ENCODE peak calls at places on chromosome 7, in nine cellular contexts. U is HCT116; V is cardiac fibroblast; I is right lobe of liver; N is cardiac muscle cell; S is psoas muscle; R is esophagus muscularis mucosa; Z is CD8-positive, alpha-beta T cell; Y is DND-41. C is an unnamed sample.

GRCh38 chr7:108239501-108240225 is 109.5 kb upstream of the LAMB4 start:
- DNase-seq in U (no peak), V (no peak), I (no peak), N (no peak), S (no peak), R (no peak), Z (no peak), Y (no peak), C (no peak)

GRCh38 chr7:101792051-101792651 is 25.3 kb upstream of the CUX1 start:
- DNase-seq in U (no peak), V (peak; percentile 62), I (peak; percentile 12), N (peak; percentile 87), S (peak; percentile 74), R (no peak), Z (no peak), Y (no peak), C (no peak)

GRCh38 chr7:120997902-120998301 is 9.4 kb downstream of the CPED1 start:
- DNase-seq in U (no peak), V (no peak), I (no peak), N (no peak), S (no peak), R (no peak), Z (no peak), Y (no peak), C (peak; percentile 11)

GRCh38 chr7:138002828-138003189 is 923 bp upstream of the CREB3L2 start:
- DNase-seq in U (no peak), V (no peak), I (no peak), N (no peak), S (no peak), R (no peak), Z (no peak), Y (no peak), C (no peak)

GRCh38 chr7:120168066-120168465 is 104.9 kb upstream of the KCND2 start:
- DNase-seq in U (no peak), V (peak; percentile 66), I (no peak), N (peak; percentile 58), S (no peak), R (no peak), Z (no peak), Y (no peak), C (no peak)

GRCh38 chr7:105003275-105003674 is 10.7 kb upstream of the KMT2E start:
- DNase-seq in U (no peak), V (peak; percentile 84), I (no peak), N (peak; percentile 70), S (peak; percentile 68), R (no peak), Z (peak; percentile 51), Y (no peak), C (no peak)

GRCh38 chr7:4479367-4480039 is 202.6 kb upstream of the FOXK1 start:
- DNase-seq in U (peak; percentile 73), V (peak; percentile 79), I (no peak), N (peak; percentile 15), S (no peak), R (no peak), Z (no peak), Y (peak; percentile 52), C (peak; percentile 39)

GRCh38 chr7:33596694-33597093 is 308.6 kb upstream of the BMPER start:
- DNase-seq in U (no peak), V (no peak), I (no peak), N (peak; percentile 40), S (no peak), R (no peak), Z (no peak), Y (no peak), C (no peak)

GRCh38 chr7:85770332-85770731 is 583.5 kb upstream of the SEMA3D start:
- DNase-seq in U (no peak), V (no peak), I (no peak), N (no peak), S (no peak), R (no peak), Z (no peak), Y (no peak), C (no peak)

GRCh38 chr7:12893292-12893691 is 205.9 kb downstream of the ARL4A start:
- DNase-seq in U (no peak), V (peak; percentile 31), I (no peak), N (no peak), S (no peak), R (no peak), Z (no peak), Y (no peak), C (no peak)

GRCh38 chr7:90877201-90877600 is 281.1 kb downstream of the CDK14 start:
- DNase-seq in U (no peak), V (no peak), I (no peak), N (no peak), S (no peak), R (no peak), Z (no peak), Y (no peak), C (no peak)

GRCh38 chr7:12570529-12571461 is at the start of gene SCIN:
- DNase-seq in U (no peak), V (peak; percentile 11), I (no peak), N (peak; percentile 22), S (peak; percentile 54), R (no peak), Z (peak; percentile 11), Y (no peak), C (no peak)

GRCh38 chr7:106622654-106623314 is 38.2 kb downstream of the CCDC71L start:
- DNase-seq in U (no peak), V (no peak), I (no peak), N (no peak), S (no peak), R (no peak), Z (no peak), Y (no peak), C (no peak)

GRCh38 chr7:41629711-41630111 is 73.2 kb downstream of the INHBA start:
- DNase-seq in U (no peak), V (peak; percentile 46), I (no peak), N (no peak), S (no peak), R (no peak), Z (no peak), Y (no peak), C (no peak)

GRCh38 chr7:41627921-41628320 is 75.0 kb downstream of the INHBA start:
- DNase-seq in U (no peak), V (no peak), I (no peak), N (no peak), S (no peak), R (no peak), Z (no peak), Y (no peak), C (no peak)

GRCh38 chr7:41630741-41631140 is 72.1 kb downstream of the INHBA start:
- DNase-seq in U (no peak), V (no peak), I (no peak), N (no peak), S (no peak), R (no peak), Z (no peak), Y (no peak), C (no peak)

GRCh38 chr7:41624818-41625217 is 78.1 kb downstream of the INHBA start:
- DNase-seq in U (no peak), V (peak; percentile 18), I (no peak), N (peak; percentile 6), S (no peak), R (no peak), Z (no peak), Y (no peak), C (no peak)

GRCh38 chr7:41628926-41629325 is 74.0 kb downstream of the INHBA start:
- DNase-seq in U (no peak), V (peak; percentile 33), I (no peak), N (no peak), S (no peak), R (no peak), Z (no peak), Y (no peak), C (no peak)
- H3K4me3 ChIP-seq in U (no peak overlapping the region), V (no peak overlapping the region), I (no peak overlapping the region), N (no peak overlapping the region), S (no peak overlapping the region), R (no peak overlapping the region), Z (no peak overlapping the region), Y (no peak overlapping the region), C (no peak overlapping the region)

GRCh38 chr7:40138973-40139372 is 4.2 kb downstream of the SUGCT start:
- DNase-seq in U (no peak), V (no peak), I (no peak), N (no peak), S (no peak), R (no peak), Z (no peak), Y (no peak), C (no peak)
- H3K4me3 ChIP-seq in U (no peak overlapping the region), V (no peak overlapping the region), I (no peak overlapping the region), N (no peak overlapping the region), S (no peak overlapping the region), R (no peak overlapping the region), Z (no peak overlapping the region), Y (no peak overlapping the region), C (no peak overlapping the region)

GRCh38 chr7:55016746-55017090 is 2.1 kb upstream of the EGFR start:
- DNase-seq in U (no peak), V (no peak), I (no peak), N (no peak), S (no peak), R (peak; percentile 91), Z (no peak), Y (no peak), C (no peak)
- H3K4me3 ChIP-seq in U (no peak overlapping the region), V (no peak overlapping the region), I (no peak overlapping the region), N (no peak overlapping the region), S (no peak overlapping the region), R (no peak overlapping the region), Z (no peak overlapping the region), Y (no peak overlapping the region), C (no peak overlapping the region)

DNA sequence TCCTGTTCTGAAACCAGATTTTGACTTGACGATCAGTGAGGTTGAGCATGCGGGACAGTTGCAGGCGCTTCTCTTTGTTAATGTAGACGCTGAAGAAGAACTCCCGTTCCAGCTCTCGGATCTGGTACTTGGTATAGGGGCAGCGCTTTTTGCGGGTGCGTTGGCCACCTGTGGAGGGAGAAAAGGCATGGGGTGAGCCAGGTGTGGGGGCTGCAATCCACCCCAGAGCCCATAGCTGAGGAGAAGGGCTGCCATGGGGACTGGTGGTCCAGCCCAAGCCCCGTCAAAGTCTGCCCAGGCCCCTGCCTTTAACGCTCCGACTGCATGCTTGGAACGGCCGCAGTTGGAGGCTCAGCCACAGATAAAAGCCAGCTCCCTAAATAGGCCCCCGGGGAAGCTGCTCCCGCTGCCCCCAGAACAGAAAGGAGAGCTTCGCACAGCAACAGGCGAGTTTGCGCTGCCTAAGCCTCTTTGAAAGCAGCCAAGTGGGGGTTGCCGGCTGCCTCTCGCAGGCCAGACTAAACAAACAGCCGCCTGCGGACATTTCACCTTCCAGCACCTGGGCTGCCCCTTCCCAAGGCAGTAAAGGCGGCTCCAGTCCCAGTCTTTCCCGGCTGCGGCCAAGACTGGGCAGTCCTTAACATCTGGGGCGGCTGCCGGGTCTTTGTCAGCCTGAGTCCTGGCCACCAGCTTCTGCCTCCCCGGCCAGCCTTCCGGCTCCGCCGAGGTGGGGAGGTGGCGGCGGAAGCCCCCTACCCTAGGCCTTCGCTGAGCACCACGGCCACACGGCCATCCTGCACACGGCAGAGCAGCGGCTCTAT is 2.0 kb downstream of the HOXA11 start:
- DNase-seq in U (no peak), V (no peak), I (peak; percentile 42), N (no peak), S (no peak), R (no peak), Z (no peak), Y (no peak), C (no peak)
- H3K4me3 ChIP-seq in U (peak overlapping the region; percentile 85), V (peak overlapping the region; percentile 18), I (no peak overlapping the region), N (peak overlapping the region; percentile 41), S (peak overlapping the region; percentile 72), R (no peak overlapping the region), Z (no peak overlapping the region), Y (no peak overlapping the region), C (no peak overlapping the region)

GRCh38 chr7:21429786-21430574 is 2.1 kb downstream of the SP4 start:
- DNase-seq in U (no peak), V (no peak), I (no peak), N (no peak), S (no peak), R (no peak), Z (no peak), Y (no peak), C (no peak)
- H3K4me3 ChIP-seq in U (no peak overlapping the region), V (no peak overlapping the region), I (no peak overlapping the region), N (no peak overlapping the region), S (peak overlapping the region; percentile 86), R (no peak overlapping the region), Z (peak overlapping the region; percentile 72), Y (no peak overlapping the region), C (no peak overlapping the region)